ENCODE peak calls at places on chromosomes 1 and 21, in four cellular contexts. V is ureter; J is effector CD4-positive, alpha-beta T cell; A is stimulated activated CD4-positive, alpha-beta T cell treated with anti-CD3 and anti-CD28 coated beads, TNF-alpha, amount 100 ng/mL, for 4 hours. O is an unnamed sample.

GRCh38 chr1:90201467-90202358 is 206.8 kb downstream of the ZNF326 start:
- DNase-seq in J (no peak), A (no peak), V (no peak), O (no peak)

GRCh38 chr1:91685994-91686393 is 185.3 kb downstream of the CDC7 start:
- DNase-seq in A (no peak), J (no peak), V (no peak), O (no peak)

GRCh38 chr1:19044975-19045831 is 88.7 kb upstream of the IFFO2 start:
- DNase-seq in A (no peak), V (no peak), J (no peak), O (peak)

GRCh38 chr21:44999428-44999971 is 59.7 kb downstream of the SLX9 start:
- DNase-seq in J (no peak), A (no peak), V (no peak), O (no peak)

GRCh38 chr1:53890522-53890941 is 935 bp upstream of the YIPF1 start:
- DNase-seq in V (no peak), A (no peak), J (no peak), O (no peak)

GRCh38 chr1:9129391-9130041 is 614 bp upstream of the GPR157 start:
- DNase-seq in V (peak), A (peak), J (peak), O (peak)

GRCh38 chr1:10909697-10910489 is 102.6 kb upstream of the TARDBP start:
- DNase-seq in J (peak), V (no peak), A (peak), O (peak)

GRCh38 chr1:89804646-89805237 is 16.1 kb upstream of the LRRC8D start:
- DNase-seq in V (peak), J (peak), A (peak), O (peak)

GRCh38 chr1:41281367-41281766 is 39.3 kb upstream of the SCMH1 start:
- DNase-seq in J (no peak), V (peak), A (no peak), O (no peak)

GRCh38 chr1:84387480-84388163 is 10.7 kb upstream of the DNASE2B start:
- DNase-seq in J (no peak), V (no peak), A (no peak), O (no peak)

GRCh38 chr1:170520601-170521000 is 11.4 kb upstream of the GORAB start:
- DNase-seq in A (no peak), J (no peak), V (no peak), O (no peak)

GRCh38 chr1:245797592-245798366 is 643.0 kb downstream of the KIF26B start:
- DNase-seq in A (no peak), V (no peak), J (no peak), O (no peak)

GRCh38 chr1:232377494-232377770 is 252.5 kb downstream of the SIPA1L2 start:
- DNase-seq in A (no peak), J (no peak), V (no peak), O (no peak)

O was measured in stimulated activated effector memory CD8-positive, alpha-beta T cell treated with anti-CD3 and anti-CD28 coated beads, Interleukin-12 subunit alpha, Interleukin-12 subunit beta, amount 100 ng/mL, for 72 hours.